ENCODE peak calls at places on chromosomes 16 and 17, in eight cellular contexts. J, Q, B, W, V, R, U and O are unnamed samples.

GRCh38 chr16:48158296-48158695 is 2.5 kb upstream of the ABCC12 start:
- DNase-seq in Q (no peak), J (no peak), W (peak; percentile 78), B (peak; percentile 84), R (peak; percentile 60), V (no peak), U (no peak), O (peak; percentile 87)

GRCh38 chr16:66298006-66298405 is 68.5 kb upstream of the CDH5 start:
- DNase-seq in V (no peak), B (no peak), J (no peak), Q (no peak), R (no peak), U (no peak), W (no peak), O (no peak)

GRCh38 chr17:7835818-7836595 is 2.0 kb downstream of the KDM6B start:
- DNase-seq in R (peak; percentile 76), W (peak; percentile 34), J (peak; percentile 68), B (peak; percentile 70), Q (no peak), U (peak; percentile 41), V (no peak), O (peak; percentile 67)

GRCh38 chr16:56617212-56618085 is 8.1 kb upstream of the MT1E start:
- DNase-seq in J (peak; percentile 58), B (peak; percentile 69), R (peak; percentile 65), W (no peak), U (peak; percentile 47), V (no peak), Q (no peak), O (peak; percentile 62)

GRCh38 chr17:68600123-68600880 is 865 bp downstream of the FAM20A start:
- DNase-seq in W (no peak), Q (no peak), R (no peak), B (no peak), U (no peak), J (peak; percentile 55), V (no peak), O (no peak)

GRCh38 chr16:56389554-56389953 is 35.8 kb downstream of the AMFR start:
- DNase-seq in J (no peak), V (peak; percentile 75), B (peak; percentile 99), W (peak; percentile 46), R (peak; percentile 100), Q (no peak), U (no peak), O (peak; percentile 64)

GRCh38 chr17:66627985-66628384 is 206.9 kb upstream of the CACNG5 start:
- DNase-seq in Q (no peak), W (no peak), U (no peak), J (no peak), R (no peak), B (no peak), V (no peak), O (no peak)

GRCh38 chr16:57938936-57939871 is 31.7 kb downstream of the CNGB1 start:
- DNase-seq in W (peak; percentile 47), U (no peak), B (peak; percentile 51), Q (no peak), V (no peak), J (no peak), R (peak; percentile 80), O (peak; percentile 95)

GRCh38 chr16:89418352-89418751 is 72.0 kb downstream of the ANKRD11 start:
- DNase-seq in Q (no peak), U (no peak), V (no peak), B (no peak), J (no peak), R (no peak), W (no peak), O (no peak)

GRCh38 chr17:73201215-73202069 is 8.6 kb downstream of the COG1 start:
- DNase-seq in W (no peak), Q (no peak), R (no peak), V (no peak), U (no peak), J (no peak), B (peak; percentile 32), O (no peak)

GRCh38 chr17:60415146-60415545 is 7.1 kb upstream of the CHCT1 start:
- DNase-seq in B (no peak), V (no peak), W (no peak), J (no peak), U (no peak), Q (no peak), R (no peak), O (no peak)

GRCh38 chr16:81520560-81521135 is 76.0 kb downstream of the CMIP start:
- DNase-seq in W (no peak), V (no peak), J (no peak), U (no peak), R (no peak), B (no peak), Q (no peak), O (no peak)

GRCh38 chr16:89319883-89320716 is 102.6 kb downstream of the ZNF778 start:
- DNase-seq in W (peak; percentile 89), U (no peak), R (peak; percentile 91), B (peak; percentile 96), V (peak; percentile 60), J (peak; percentile 59), Q (no peak), O (peak; percentile 91)

GRCh38 chr16:84848991-84849634 is 29.3 kb downstream of the CRISPLD2 start:
- DNase-seq in Q (no peak), J (no peak), R (no peak), B (no peak), V (no peak), U (no peak), W (no peak), O (no peak)

GRCh38 chr16:81567087-81567486 is 122.5 kb downstream of the CMIP start:
- DNase-seq in B (no peak), U (no peak), J (no peak), R (no peak), W (no peak), V (no peak), Q (no peak), O (no peak)

GRCh38 chr17:61511480-61512182 is 59.4 kb downstream of the TBX4 start:
- DNase-seq in W (no peak), B (no peak), J (no peak), R (peak; percentile 20), Q (no peak), V (no peak), U (no peak), O (no peak)

GRCh38 chr17:35087731-35088646 is 24.5 kb upstream of the RFFL start:
- DNase-seq in Q (peak; percentile 21), B (peak; percentile 66), V (no peak), U (peak; percentile 14), W (peak; percentile 47), J (peak; percentile 46), R (peak; percentile 65), O (peak; percentile 50)

GRCh38 chr16:19331794-19332193 is 46.3 kb downstream of the CLEC19A start:
- DNase-seq in J (no peak), U (no peak), R (no peak), Q (no peak), W (no peak), B (no peak), V (no peak), O (no peak)

GRCh38 chr16:69131749-69132423 is 502 bp downstream of the CHTF8 start:
- DNase-seq in Q (no peak), V (peak; percentile 38), W (peak; percentile 67), U (peak; percentile 59), B (peak; percentile 91), J (peak; percentile 87), R (peak; percentile 86), O (peak; percentile 71)

GRCh38 chr17:62681939-62682381 is 54.5 kb downstream of the MRC2 start:
- DNase-seq in Q (no peak), W (no peak), V (no peak), J (no peak), U (no peak), R (no peak), B (no peak), O (no peak)